ENCODE peak calls at places on chromosomes 1 and 21, in ten cellular contexts. One of them, this sample, is unnamed.

GRCh38 chr1:43449708-43450069 is 4.0 kb downstream of the HYI start:
- DNase-seq in right lobe of liver: peak
- DNase-seq in HCT116: no peak
- DNase-seq in uterus: peak
- DNase-seq in body of pancreas: no peak
- DNase-seq in breast epithelium: no peak
- DNase-seq in GM12891: no peak
- DNase-seq in spleen: no peak
- DNase-seq in esophagus squamous epithelium: no peak
- DNase-seq in lower leg skin: peak
- DNase-seq in this sample: no peak

GRCh38 chr1:65425697-65426096 is 5.2 kb downstream of the LEPR start:
- DNase-seq in right lobe of liver: no peak
- DNase-seq in HCT116: no peak
- DNase-seq in uterus: no peak
- DNase-seq in body of pancreas: no peak
- DNase-seq in breast epithelium: no peak
- DNase-seq in GM12891: no peak
- DNase-seq in spleen: no peak
- DNase-seq in esophagus squamous epithelium: no peak
- DNase-seq in lower leg skin: no peak
- DNase-seq in this sample: no peak

GRCh38 chr21:31911138-31911907 is 38.5 kb downstream of the HUNK start:
- DNase-seq in right lobe of liver: no peak
- DNase-seq in HCT116: no peak
- DNase-seq in uterus: no peak
- DNase-seq in body of pancreas: no peak
- DNase-seq in breast epithelium: no peak
- DNase-seq in GM12891: no peak
- DNase-seq in spleen: no peak
- DNase-seq in esophagus squamous epithelium: no peak
- DNase-seq in lower leg skin: peak
- DNase-seq in this sample: no peak

GRCh38 chr1:12762766-12763165 is 10.8 kb upstream of the PRAMEF12 start:
- DNase-seq in right lobe of liver: no peak
- DNase-seq in HCT116: no peak
- DNase-seq in uterus: no peak
- DNase-seq in body of pancreas: no peak
- DNase-seq in breast epithelium: no peak
- DNase-seq in GM12891: no peak
- DNase-seq in spleen: no peak
- DNase-seq in esophagus squamous epithelium: no peak
- DNase-seq in lower leg skin: no peak
- DNase-seq in this sample: no peak

GRCh38 chr21:43994085-43994484 is 18.0 kb upstream of the TRAPPC10 start:
- DNase-seq in right lobe of liver: no peak
- DNase-seq in HCT116: no peak
- DNase-seq in uterus: no peak
- DNase-seq in body of pancreas: no peak
- DNase-seq in breast epithelium: no peak
- DNase-seq in GM12891: no peak
- DNase-seq in spleen: no peak
- DNase-seq in esophagus squamous epithelium: no peak
- DNase-seq in lower leg skin: no peak
- DNase-seq in this sample: no peak

GRCh38 chr1:17531682-17532487 is 7.6 kb upstream of the ARHGEF10L start:
- DNase-seq in right lobe of liver: no peak
- DNase-seq in HCT116: peak
- DNase-seq in uterus: peak
- DNase-seq in body of pancreas: peak
- DNase-seq in breast epithelium: no peak
- DNase-seq in GM12891: no peak
- DNase-seq in spleen: no peak
- DNase-seq in esophagus squamous epithelium: no peak
- DNase-seq in lower leg skin: peak
- DNase-seq in this sample: no peak

GRCh38 chr1:207186503-207186902 is 82.5 kb downstream of the C4BPA start:
- DNase-seq in right lobe of liver: no peak
- DNase-seq in HCT116: no peak
- DNase-seq in uterus: no peak
- DNase-seq in body of pancreas: no peak
- DNase-seq in breast epithelium: no peak
- DNase-seq in GM12891: no peak
- DNase-seq in spleen: no peak
- DNase-seq in esophagus squamous epithelium: no peak
- DNase-seq in lower leg skin: no peak
- DNase-seq in this sample: no peak

GRCh38 chr1:201385299-201385891 is 7.9 kb upstream of the TNNT2 start:
- DNase-seq in right lobe of liver: peak
- DNase-seq in HCT116: no peak
- DNase-seq in uterus: no peak
- DNase-seq in body of pancreas: peak
- DNase-seq in breast epithelium: peak
- DNase-seq in GM12891: peak
- DNase-seq in spleen: no peak
- DNase-seq in esophagus squamous epithelium: no peak
- DNase-seq in lower leg skin: no peak
- DNase-seq in this sample: peak

GRCh38 chr1:5835179-5835562 is 157.1 kb downstream of the NPHP4 start:
- DNase-seq in right lobe of liver: no peak
- DNase-seq in HCT116: no peak
- DNase-seq in uterus: no peak
- DNase-seq in body of pancreas: no peak
- DNase-seq in breast epithelium: no peak
- DNase-seq in GM12891: no peak
- DNase-seq in spleen: no peak
- DNase-seq in esophagus squamous epithelium: no peak
- DNase-seq in lower leg skin: no peak
- DNase-seq in this sample: no peak

GRCh38 chr1:55702064-55702463 is 486.9 kb upstream of the USP24 start:
- DNase-seq in right lobe of liver: no peak
- DNase-seq in HCT116: peak
- DNase-seq in uterus: no peak
- DNase-seq in body of pancreas: no peak
- DNase-seq in breast epithelium: no peak
- DNase-seq in GM12891: peak
- DNase-seq in spleen: no peak
- DNase-seq in esophagus squamous epithelium: no peak
- DNase-seq in lower leg skin: no peak
- DNase-seq in this sample: no peak

GRCh38 chr1:154729598-154729997 is 121.6 kb upstream of the ADAR start:
- DNase-seq in right lobe of liver: no peak
- DNase-seq in HCT116: no peak
- DNase-seq in uterus: peak
- DNase-seq in body of pancreas: no peak
- DNase-seq in breast epithelium: no peak
- DNase-seq in GM12891: no peak
- DNase-seq in spleen: no peak
- DNase-seq in esophagus squamous epithelium: no peak
- DNase-seq in lower leg skin: no peak
- DNase-seq in this sample: no peak

GRCh38 chr1:15866696-15867687 is 19.5 kb downstream of the SPEN start:
- DNase-seq in right lobe of liver: no peak
- DNase-seq in HCT116: no peak
- DNase-seq in uterus: no peak
- DNase-seq in body of pancreas: no peak
- DNase-seq in breast epithelium: no peak
- DNase-seq in GM12891: no peak
- DNase-seq in spleen: no peak
- DNase-seq in esophagus squamous epithelium: no peak
- DNase-seq in lower leg skin: no peak
- DNase-seq in this sample: no peak

GRCh38 chr1:199490804-199491527 is 536.5 kb upstream of the NR5A2 start:
- DNase-seq in right lobe of liver: no peak
- DNase-seq in HCT116: peak
- DNase-seq in uterus: no peak
- DNase-seq in body of pancreas: no peak
- DNase-seq in breast epithelium: no peak
- DNase-seq in GM12891: no peak
- DNase-seq in spleen: no peak
- DNase-seq in esophagus squamous epithelium: no peak
- DNase-seq in lower leg skin: no peak
- DNase-seq in this sample: no peak

GRCh38 chr1:32536117-32536516 is 3.1 kb upstream of the ZBTB8A start:
- DNase-seq in right lobe of liver: no peak
- DNase-seq in HCT116: no peak
- DNase-seq in uterus: no peak
- DNase-seq in body of pancreas: no peak
- DNase-seq in breast epithelium: no peak
- DNase-seq in GM12891: no peak
- DNase-seq in spleen: no peak
- DNase-seq in esophagus squamous epithelium: no peak
- DNase-seq in lower leg skin: no peak
- DNase-seq in this sample: no peak

GRCh38 chr1:89382479-89382878 is 18.6 kb downstream of the GBP6 start:
- DNase-seq in right lobe of liver: no peak
- DNase-seq in HCT116: no peak
- DNase-seq in uterus: no peak
- DNase-seq in body of pancreas: no peak
- DNase-seq in breast epithelium: no peak
- DNase-seq in GM12891: no peak
- DNase-seq in spleen: no peak
- DNase-seq in esophagus squamous epithelium: no peak
- DNase-seq in lower leg skin: no peak
- DNase-seq in this sample: no peak

GRCh38 chr21:16419188-16419874 is 689.5 kb downstream of the USP25 start:
- DNase-seq in right lobe of liver: peak
- DNase-seq in HCT116: no peak
- DNase-seq in uterus: peak
- DNase-seq in body of pancreas: peak
- DNase-seq in breast epithelium: peak
- DNase-seq in GM12891: no peak
- DNase-seq in spleen: no peak
- DNase-seq in esophagus squamous epithelium: no peak
- DNase-seq in lower leg skin: peak
- DNase-seq in this sample: no peak

GRCh38 chr1:147550302-147550937 is 9.1 kb downstream of the BCL9 start:
- DNase-seq in right lobe of liver: no peak
- DNase-seq in HCT116: no peak
- DNase-seq in uterus: no peak
- DNase-seq in body of pancreas: no peak
- DNase-seq in breast epithelium: no peak
- DNase-seq in GM12891: no peak
- DNase-seq in spleen: no peak
- DNase-seq in esophagus squamous epithelium: no peak
- DNase-seq in lower leg skin: no peak
- DNase-seq in this sample: no peak

GRCh38 chr1:3778590-3779264 is 6.2 kb downstream of the SMIM1 start:
- DNase-seq in right lobe of liver: no peak
- DNase-seq in HCT116: no peak
- DNase-seq in uterus: no peak
- DNase-seq in body of pancreas: no peak
- DNase-seq in breast epithelium: no peak
- DNase-seq in GM12891: no peak
- DNase-seq in spleen: peak
- DNase-seq in esophagus squamous epithelium: no peak
- DNase-seq in lower leg skin: no peak
- DNase-seq in this sample: no peak
- TF ChIP-seq POLR2A in right lobe of liver: no peak
- TF ChIP-seq POLR2A in HCT116: no peak
- TF ChIP-seq POLR2A in uterus: no peak
- TF ChIP-seq POLR2A in body of pancreas: no peak
- TF ChIP-seq POLR2A in breast epithelium: no peak
- TF ChIP-seq POLR2A in GM12891: peak
- TF ChIP-seq POLR2A in spleen: no peak
- TF ChIP-seq POLR2A in esophagus squamous epithelium: no peak
- TF ChIP-seq POLR2A in lower leg skin: no peak
- TF ChIP-seq POLR2A in this sample: no peak

GRCh38 chr1:209010831-209011230 is 572.7 kb upstream of the CAMK1G start:
- DNase-seq in right lobe of liver: no peak
- DNase-seq in HCT116: no peak
- DNase-seq in uterus: no peak
- DNase-seq in body of pancreas: peak
- DNase-seq in breast epithelium: no peak
- DNase-seq in GM12891: no peak
- DNase-seq in spleen: no peak
- DNase-seq in esophagus squamous epithelium: no peak
- DNase-seq in lower leg skin: no peak
- DNase-seq in this sample: no peak
- TF ChIP-seq POLR2A in right lobe of liver: no peak
- TF ChIP-seq POLR2A in HCT116: no peak
- TF ChIP-seq POLR2A in uterus: no peak
- TF ChIP-seq POLR2A in body of pancreas: no peak
- TF ChIP-seq POLR2A in breast epithelium: no peak
- TF ChIP-seq POLR2A in GM12891: no peak
- TF ChIP-seq POLR2A in spleen: no peak
- TF ChIP-seq POLR2A in esophagus squamous epithelium: no peak
- TF ChIP-seq POLR2A in lower leg skin: no peak
- TF ChIP-seq POLR2A in this sample: no peak

GRCh38 chr1:87227651-87228050 is 101.0 kb upstream of the LMO4 start:
- DNase-seq in right lobe of liver: no peak
- DNase-seq in HCT116: no peak
- DNase-seq in uterus: no peak
- DNase-seq in body of pancreas: no peak
- DNase-seq in breast epithelium: no peak
- DNase-seq in GM12891: no peak
- DNase-seq in spleen: no peak
- DNase-seq in esophagus squamous epithelium: no peak
- DNase-seq in lower leg skin: no peak
- DNase-seq in this sample: no peak
- TF ChIP-seq POLR2A in right lobe of liver: no peak
- TF ChIP-seq POLR2A in HCT116: no peak
- TF ChIP-seq POLR2A in uterus: no peak
- TF ChIP-seq POLR2A in body of pancreas: no peak
- TF ChIP-seq POLR2A in breast epithelium: no peak
- TF ChIP-seq POLR2A in GM12891: no peak
- TF ChIP-seq POLR2A in spleen: no peak
- TF ChIP-seq POLR2A in esophagus squamous epithelium: no peak
- TF ChIP-seq POLR2A in lower leg skin: no peak
- TF ChIP-seq POLR2A in this sample: no peak

DNA sequence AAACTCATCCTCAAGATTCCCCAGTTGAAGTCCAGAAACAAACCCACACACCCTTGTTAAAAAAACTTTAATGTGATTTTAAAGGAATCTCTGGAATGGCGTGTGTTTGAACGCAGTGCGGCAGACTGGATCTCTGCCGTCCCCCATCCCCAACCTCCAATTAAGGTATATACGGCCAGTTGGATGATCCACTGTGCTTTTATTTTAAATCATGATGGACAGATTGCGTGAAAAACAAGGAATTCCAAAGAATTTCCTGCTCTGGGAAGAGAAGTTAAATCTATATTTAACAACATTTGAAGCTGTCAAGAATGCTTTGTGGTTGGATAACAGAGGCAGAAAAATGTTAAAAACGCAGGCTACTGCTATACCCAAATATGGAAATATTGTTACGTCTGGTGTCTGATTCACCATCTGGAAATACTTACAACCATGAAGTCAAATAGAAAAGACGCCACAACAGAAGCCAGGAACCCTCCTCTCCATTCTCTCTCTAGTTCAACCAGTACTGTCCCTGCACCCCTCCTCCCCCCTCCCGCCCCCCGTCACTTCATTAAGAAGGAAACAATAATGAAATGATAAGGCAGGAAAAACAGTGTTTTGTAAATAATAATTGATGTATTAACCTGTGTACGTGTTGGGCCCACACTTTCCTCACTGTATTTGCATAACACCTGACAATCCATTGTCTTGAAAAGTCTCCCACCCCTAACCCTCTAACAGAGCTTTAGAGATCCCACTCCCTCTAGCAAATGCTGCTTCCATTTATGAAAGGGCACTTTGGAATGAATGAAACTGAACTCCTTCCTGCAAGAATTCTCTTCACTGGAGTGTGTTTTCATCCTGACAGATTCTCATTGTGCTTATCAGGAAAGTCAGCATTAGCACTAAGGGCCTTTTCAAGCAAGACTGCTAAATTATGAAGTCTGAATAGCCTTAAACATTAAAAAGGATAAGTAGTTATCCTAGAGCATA is 2.0 kb upstream of the CCN1 start:
- DNase-seq in right lobe of liver: no peak
- DNase-seq in HCT116: no peak
- DNase-seq in uterus: peak
- DNase-seq in body of pancreas: no peak
- DNase-seq in breast epithelium: no peak
- DNase-seq in GM12891: no peak
- DNase-seq in spleen: no peak
- DNase-seq in esophagus squamous epithelium: no peak
- DNase-seq in lower leg skin: no peak
- DNase-seq in this sample: no peak
- TF ChIP-seq POLR2A in right lobe of liver: no peak
- TF ChIP-seq POLR2A in HCT116: no peak
- TF ChIP-seq POLR2A in uterus: peak
- TF ChIP-seq POLR2A in body of pancreas: no peak
- TF ChIP-seq POLR2A in breast epithelium: no peak
- TF ChIP-seq POLR2A in GM12891: no peak
- TF ChIP-seq POLR2A in spleen: no peak
- TF ChIP-seq POLR2A in esophagus squamous epithelium: no peak
- TF ChIP-seq POLR2A in lower leg skin: no peak
- TF ChIP-seq POLR2A in this sample: no peak